ENCODE peak calls at places on chromosome 6, in five cellular contexts. U, W, D, A and Z are unnamed samples.

GRCh38 chr6:125871365-125871764 is 80.6 kb downstream of the NCOA7 start:
- DNase-seq in U (no peak), A (no peak), W (peak; percentile 26), D (no peak), Z (no peak)

GRCh38 chr6:167351656-167352354 is 26.9 kb downstream of the TTLL2 start:
- DNase-seq in A (no peak), D (no peak), U (no peak), W (no peak), Z (no peak)

GRCh38 chr6:55617272-55617671 is 38.3 kb upstream of the HMGCLL1 start:
- DNase-seq in D (peak; percentile 27), W (no peak), U (peak; percentile 59), A (no peak), Z (peak; percentile 54)

GRCh38 chr6:168024951-168025510 is 27.6 kb downstream of the KIF25 start:
- DNase-seq in A (no peak), D (no peak), U (peak; percentile 34), W (peak; percentile 2), Z (no peak)

GRCh38 chr6:133992992-133993682 is 40.1 kb downstream of the TBPL1 start:
- DNase-seq in A (no peak), W (no peak), U (no peak), D (no peak), Z (no peak)

GRCh38 chr6:120774275-120774674 is 560.0 kb downstream of the TBC1D32 start:
- DNase-seq in D (no peak), A (no peak), U (peak; percentile 22), W (no peak), Z (no peak)

GRCh38 chr6:48957781-48958180 is 505.3 kb downstream of the MMUT start:
- DNase-seq in W (no peak), A (no peak), D (no peak), U (no peak), Z (no peak)

GRCh38 chr6:138535728-138536454 is 36.6 kb upstream of the NHSL1 start:
- DNase-seq in D (no peak), A (no peak), W (no peak), U (peak; percentile 44), Z (no peak)

GRCh38 chr6:130858054-130858453 is 30.8 kb downstream of the SMLR1 start:
- DNase-seq in W (no peak), U (no peak), D (no peak), A (no peak), Z (no peak)

GRCh38 chr6:132768051-132768517 is 10.4 kb upstream of the VNN2 start:
- DNase-seq in U (peak; percentile 84), W (no peak), A (peak; percentile 43), D (peak; percentile 56), Z (peak; percentile 72)

GRCh38 chr6:169407338-169407737 is 153.7 kb upstream of the THBS2 start:
- DNase-seq in A (no peak), W (no peak), D (no peak), U (no peak), Z (no peak)

GRCh38 chr6:26103141-26103769 is 16.0 kb downstream of the HFE start:
- DNase-seq in A (no peak), D (no peak), W (no peak), U (peak; percentile 60), Z (peak; percentile 26)

GRCh38 chr6:27281105-27281539 is 31.0 kb downstream of the POM121L2 start:
- DNase-seq in U (peak; percentile 43), D (no peak), A (no peak), W (no peak), Z (no peak)
- H3K4me3 ChIP-seq in U (peak overlapping the region; percentile 50), D (no peak overlapping the region), A (no peak overlapping the region), W (no peak overlapping the region), Z (peak overlapping the region; percentile 77)

GRCh38 chr6:142458857-142459256 is 157.1 kb downstream of the ADGRG6 start:
- DNase-seq in U (no peak), W (no peak), D (no peak), A (no peak), Z (no peak)
- H3K27ac ChIP-seq in U (no peak overlapping the region), W (no peak overlapping the region), D (no peak overlapping the region), A (no peak overlapping the region), Z (no peak overlapping the region)

GRCh38 chr6:22556298-22556697 is 13.1 kb upstream of the HDGFL1 start:
- DNase-seq in A (no peak), U (no peak), D (no peak), W (no peak), Z (no peak)
- H3K4me3 ChIP-seq in A (no peak overlapping the region), U (no peak overlapping the region), D (no peak overlapping the region), W (no peak overlapping the region), Z (no peak overlapping the region)

GRCh38 chr6:117338567-117338966 is 73.2 kb downstream of the VGLL2 start:
- DNase-seq in W (no peak), A (no peak), D (no peak), U (no peak), Z (no peak)
- H3K27ac ChIP-seq in W (no peak overlapping the region), A (no peak overlapping the region), D (no peak overlapping the region), U (no peak overlapping the region), Z (no peak overlapping the region)

GRCh38 chr6:68639826-68640505 is 4.9 kb downstream of the ADGRB3 start:
- DNase-seq in D (no peak), U (peak; percentile 11), W (no peak), A (no peak), Z (no peak)

GRCh38 chr6:68640506-68640875 is 5.4 kb downstream of the ADGRB3 start:
- DNase-seq in W (no peak), U (peak; percentile 7), A (no peak), D (no peak), Z (no peak)

GRCh38 chr6:68637782-68638181 is 2.7 kb downstream of the ADGRB3 start:
- DNase-seq in A (no peak), D (no peak), U (no peak), W (no peak), Z (no peak)

GRCh38 chr6:68638225-68638900 is 3.3 kb downstream of the ADGRB3 start:
- DNase-seq in U (no peak), A (peak; percentile 34), D (no peak), W (no peak), Z (peak; percentile 43)

GRCh38 chr6:68639211-68639610 is 4.1 kb downstream of the ADGRB3 start:
- DNase-seq in W (no peak), U (no peak), A (no peak), D (no peak), Z (peak; percentile 27)
- H3K4me3 ChIP-seq in W (no peak overlapping the region), U (no peak overlapping the region), A (no peak overlapping the region), D (no peak overlapping the region), Z (peak overlapping the region; percentile 47)

GRCh38 chr6:35453236-35453635 is 1.1 kb downstream of the FANCE start:
- DNase-seq in A (no peak), W (no peak), D (no peak), U (no peak), Z (no peak)

GRCh38 chr6:35451354-35452185 is 568 bp upstream of the FANCE start:
- DNase-seq in U (no peak), A (no peak), D (no peak), W (no peak), Z (no peak)

GRCh38 chr6:35457907-35458306 is 5.8 kb downstream of the FANCE start:
- DNase-seq in W (no peak), A (no peak), D (no peak), U (peak; percentile 20), Z (no peak)

GRCh38 chr6:35452186-35453090 is at the start of gene FANCE:
- DNase-seq in W (peak; percentile 89), A (peak; percentile 94), D (peak; percentile 99), U (peak; percentile 97), Z (peak; percentile 99)

GRCh38 chr6:35454843-35455110 is 2.6 kb downstream of the FANCE start:
- DNase-seq in U (no peak), A (no peak), W (no peak), D (no peak), Z (no peak)
- H3K27ac ChIP-seq in U (no peak overlapping the region), A (peak overlapping the region; percentile 77), W (no peak overlapping the region), D (no peak overlapping the region), Z (peak overlapping the region; percentile 64)

DNA sequence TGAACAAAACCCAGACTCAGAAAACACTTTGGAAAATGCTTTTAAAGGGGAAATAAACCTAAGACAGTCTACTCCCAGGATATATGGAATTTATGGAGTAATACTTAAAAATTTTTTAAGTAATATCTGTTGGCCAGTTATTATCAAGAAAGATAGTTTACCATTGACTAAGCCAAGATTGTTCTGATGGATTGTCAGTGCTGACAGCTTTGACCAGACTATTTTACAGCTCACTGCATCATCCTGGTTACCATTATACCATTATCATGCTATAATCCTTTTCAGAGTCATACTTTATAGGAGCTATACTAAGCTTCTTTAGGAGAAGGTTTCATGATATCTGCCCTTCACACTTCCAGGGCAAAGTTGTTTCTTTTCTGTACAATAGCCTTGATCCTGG is 16.4 kb downstream of the GTF2H5 start:
- DNase-seq in W (no peak), U (no peak), D (no peak), A (no peak), Z (no peak)
- H3K4me3 ChIP-seq in W (no peak overlapping the region), U (no peak overlapping the region), D (no peak overlapping the region), A (no peak overlapping the region), Z (no peak overlapping the region)